ENCODE peak calls at places on chromosomes 2 and 18, in ten cellular contexts. One of them, this sample, is unnamed.

GRCh38 chr2:75246441-75247167 is 47.3 kb upstream of the TACR1 start:
- DNase-seq in stimulated activated CD4-positive, alpha-beta T cell treated with anti-CD3 and anti-CD28 coated beads, Interleukin-1b, Interleukin-23, amount 100 ng/mL, for 1 hour: no peak
- DNase-seq in HT1080: no peak
- DNase-seq in stimulated activated CD8-positive, alpha-beta memory T cell treated with anti-CD3 and anti-CD28 coated beads, Interleukin-7, amount 100 ng/mL, for 1 hour: no peak
- DNase-seq in left colon: no peak
- DNase-seq in NCI-H748 treated with DMSO at 0.1 percent for 48 hours: no peak
- DNase-seq in KBM-7: no peak
- DNase-seq in nephron progenitor cell: no peak
- DNase-seq in DMS 273 treated with DMSO at 0.1 percent for 48 hours: no peak
- DNase-seq in NCI-H1694: no peak
- DNase-seq in this sample: no peak

GRCh38 chr18:49024408-49024807 is 73.6 kb upstream of the SMAD7 start:
- DNase-seq in stimulated activated CD4-positive, alpha-beta T cell treated with anti-CD3 and anti-CD28 coated beads, Interleukin-1b, Interleukin-23, amount 100 ng/mL, for 1 hour: no peak
- DNase-seq in HT1080: no peak
- DNase-seq in stimulated activated CD8-positive, alpha-beta memory T cell treated with anti-CD3 and anti-CD28 coated beads, Interleukin-7, amount 100 ng/mL, for 1 hour: no peak
- DNase-seq in left colon: no peak
- DNase-seq in NCI-H748 treated with DMSO at 0.1 percent for 48 hours: no peak
- DNase-seq in KBM-7: no peak
- DNase-seq in nephron progenitor cell: no peak
- DNase-seq in DMS 273 treated with DMSO at 0.1 percent for 48 hours: no peak
- DNase-seq in NCI-H1694: no peak
- DNase-seq in this sample: no peak

GRCh38 chr2:240481720-240482119 is 46.3 kb downstream of the GPC1 start:
- DNase-seq in stimulated activated CD4-positive, alpha-beta T cell treated with anti-CD3 and anti-CD28 coated beads, Interleukin-1b, Interleukin-23, amount 100 ng/mL, for 1 hour: no peak
- DNase-seq in HT1080: no peak
- DNase-seq in stimulated activated CD8-positive, alpha-beta memory T cell treated with anti-CD3 and anti-CD28 coated beads, Interleukin-7, amount 100 ng/mL, for 1 hour: no peak
- DNase-seq in left colon: no peak
- DNase-seq in NCI-H748 treated with DMSO at 0.1 percent for 48 hours: no peak
- DNase-seq in KBM-7: no peak
- DNase-seq in nephron progenitor cell: no peak
- DNase-seq in DMS 273 treated with DMSO at 0.1 percent for 48 hours: no peak
- DNase-seq in NCI-H1694: no peak
- DNase-seq in this sample: no peak

GRCh38 chr2:237691200-237691907 is 64.0 kb downstream of the LRRFIP1 start:
- DNase-seq in stimulated activated CD4-positive, alpha-beta T cell treated with anti-CD3 and anti-CD28 coated beads, Interleukin-1b, Interleukin-23, amount 100 ng/mL, for 1 hour: no peak
- DNase-seq in HT1080: no peak
- DNase-seq in stimulated activated CD8-positive, alpha-beta memory T cell treated with anti-CD3 and anti-CD28 coated beads, Interleukin-7, amount 100 ng/mL, for 1 hour: no peak
- DNase-seq in left colon: peak
- DNase-seq in NCI-H748 treated with DMSO at 0.1 percent for 48 hours: no peak
- DNase-seq in KBM-7: peak
- DNase-seq in nephron progenitor cell: peak
- DNase-seq in DMS 273 treated with DMSO at 0.1 percent for 48 hours: no peak
- DNase-seq in NCI-H1694: no peak
- DNase-seq in this sample: no peak

GRCh38 chr2:74181739-74182138 is 3.1 kb upstream of the MOB1A start:
- DNase-seq in stimulated activated CD4-positive, alpha-beta T cell treated with anti-CD3 and anti-CD28 coated beads, Interleukin-1b, Interleukin-23, amount 100 ng/mL, for 1 hour: no peak
- DNase-seq in HT1080: no peak
- DNase-seq in stimulated activated CD8-positive, alpha-beta memory T cell treated with anti-CD3 and anti-CD28 coated beads, Interleukin-7, amount 100 ng/mL, for 1 hour: no peak
- DNase-seq in left colon: peak
- DNase-seq in NCI-H748 treated with DMSO at 0.1 percent for 48 hours: no peak
- DNase-seq in KBM-7: peak
- DNase-seq in nephron progenitor cell: no peak
- DNase-seq in DMS 273 treated with DMSO at 0.1 percent for 48 hours: peak
- DNase-seq in NCI-H1694: peak
- DNase-seq in this sample: no peak

GRCh38 chr2:231342111-231342711 is 53.3 kb upstream of the B3GNT7 start:
- DNase-seq in stimulated activated CD4-positive, alpha-beta T cell treated with anti-CD3 and anti-CD28 coated beads, Interleukin-1b, Interleukin-23, amount 100 ng/mL, for 1 hour: no peak
- DNase-seq in HT1080: no peak
- DNase-seq in stimulated activated CD8-positive, alpha-beta memory T cell treated with anti-CD3 and anti-CD28 coated beads, Interleukin-7, amount 100 ng/mL, for 1 hour: no peak
- DNase-seq in left colon: no peak
- DNase-seq in NCI-H748 treated with DMSO at 0.1 percent for 48 hours: no peak
- DNase-seq in KBM-7: no peak
- DNase-seq in nephron progenitor cell: no peak
- DNase-seq in DMS 273 treated with DMSO at 0.1 percent for 48 hours: no peak
- DNase-seq in NCI-H1694: no peak
- DNase-seq in this sample: no peak

GRCh38 chr2:64104944-64105343 is 39.3 kb downstream of the PELI1 start:
- DNase-seq in stimulated activated CD4-positive, alpha-beta T cell treated with anti-CD3 and anti-CD28 coated beads, Interleukin-1b, Interleukin-23, amount 100 ng/mL, for 1 hour: no peak
- DNase-seq in HT1080: no peak
- DNase-seq in stimulated activated CD8-positive, alpha-beta memory T cell treated with anti-CD3 and anti-CD28 coated beads, Interleukin-7, amount 100 ng/mL, for 1 hour: no peak
- DNase-seq in left colon: no peak
- DNase-seq in NCI-H748 treated with DMSO at 0.1 percent for 48 hours: peak
- DNase-seq in KBM-7: no peak
- DNase-seq in nephron progenitor cell: no peak
- DNase-seq in DMS 273 treated with DMSO at 0.1 percent for 48 hours: no peak
- DNase-seq in NCI-H1694: no peak
- DNase-seq in this sample: peak

GRCh38 chr2:220188031-220188430 is 560.6 kb downstream of the SLC4A3 start:
- DNase-seq in stimulated activated CD4-positive, alpha-beta T cell treated with anti-CD3 and anti-CD28 coated beads, Interleukin-1b, Interleukin-23, amount 100 ng/mL, for 1 hour: no peak
- DNase-seq in HT1080: peak
- DNase-seq in stimulated activated CD8-positive, alpha-beta memory T cell treated with anti-CD3 and anti-CD28 coated beads, Interleukin-7, amount 100 ng/mL, for 1 hour: no peak
- DNase-seq in left colon: no peak
- DNase-seq in NCI-H748 treated with DMSO at 0.1 percent for 48 hours: no peak
- DNase-seq in KBM-7: no peak
- DNase-seq in nephron progenitor cell: no peak
- DNase-seq in DMS 273 treated with DMSO at 0.1 percent for 48 hours: no peak
- DNase-seq in NCI-H1694: no peak
- DNase-seq in this sample: peak

GRCh38 chr2:227455200-227455599 is 16.8 kb upstream of the AGFG1 start:
- DNase-seq in stimulated activated CD4-positive, alpha-beta T cell treated with anti-CD3 and anti-CD28 coated beads, Interleukin-1b, Interleukin-23, amount 100 ng/mL, for 1 hour: no peak
- DNase-seq in HT1080: no peak
- DNase-seq in stimulated activated CD8-positive, alpha-beta memory T cell treated with anti-CD3 and anti-CD28 coated beads, Interleukin-7, amount 100 ng/mL, for 1 hour: no peak
- DNase-seq in left colon: no peak
- DNase-seq in NCI-H748 treated with DMSO at 0.1 percent for 48 hours: no peak
- DNase-seq in KBM-7: no peak
- DNase-seq in nephron progenitor cell: no peak
- DNase-seq in DMS 273 treated with DMSO at 0.1 percent for 48 hours: no peak
- DNase-seq in NCI-H1694: no peak
- DNase-seq in this sample: peak

GRCh38 chr2:96320326-96321229 is 4.5 kb upstream of the ITPRIPL1 start:
- DNase-seq in stimulated activated CD4-positive, alpha-beta T cell treated with anti-CD3 and anti-CD28 coated beads, Interleukin-1b, Interleukin-23, amount 100 ng/mL, for 1 hour: no peak
- DNase-seq in HT1080: no peak
- DNase-seq in stimulated activated CD8-positive, alpha-beta memory T cell treated with anti-CD3 and anti-CD28 coated beads, Interleukin-7, amount 100 ng/mL, for 1 hour: no peak
- DNase-seq in left colon: no peak
- DNase-seq in NCI-H748 treated with DMSO at 0.1 percent for 48 hours: no peak
- DNase-seq in KBM-7: no peak
- DNase-seq in nephron progenitor cell: no peak
- DNase-seq in DMS 273 treated with DMSO at 0.1 percent for 48 hours: no peak
- DNase-seq in NCI-H1694: no peak
- DNase-seq in this sample: no peak

GRCh38 chr2:230824406-230824978 is 40.2 kb upstream of the ITM2C start:
- DNase-seq in stimulated activated CD4-positive, alpha-beta T cell treated with anti-CD3 and anti-CD28 coated beads, Interleukin-1b, Interleukin-23, amount 100 ng/mL, for 1 hour: peak
- DNase-seq in HT1080: peak
- DNase-seq in stimulated activated CD8-positive, alpha-beta memory T cell treated with anti-CD3 and anti-CD28 coated beads, Interleukin-7, amount 100 ng/mL, for 1 hour: peak
- DNase-seq in left colon: peak
- DNase-seq in NCI-H748 treated with DMSO at 0.1 percent for 48 hours: peak
- DNase-seq in KBM-7: peak
- DNase-seq in nephron progenitor cell: peak
- DNase-seq in DMS 273 treated with DMSO at 0.1 percent for 48 hours: peak
- DNase-seq in NCI-H1694: peak
- DNase-seq in this sample: peak

GRCh38 chr2:159786938-159787337 is 11.1 kb downstream of the CD302 start:
- DNase-seq in stimulated activated CD4-positive, alpha-beta T cell treated with anti-CD3 and anti-CD28 coated beads, Interleukin-1b, Interleukin-23, amount 100 ng/mL, for 1 hour: no peak
- DNase-seq in HT1080: no peak
- DNase-seq in stimulated activated CD8-positive, alpha-beta memory T cell treated with anti-CD3 and anti-CD28 coated beads, Interleukin-7, amount 100 ng/mL, for 1 hour: no peak
- DNase-seq in left colon: no peak
- DNase-seq in NCI-H748 treated with DMSO at 0.1 percent for 48 hours: no peak
- DNase-seq in KBM-7: no peak
- DNase-seq in nephron progenitor cell: no peak
- DNase-seq in DMS 273 treated with DMSO at 0.1 percent for 48 hours: no peak
- DNase-seq in NCI-H1694: no peak
- DNase-seq in this sample: no peak

GRCh38 chr2:10361220-10361588 is 58.5 kb downstream of the HPCAL1 start:
- DNase-seq in stimulated activated CD4-positive, alpha-beta T cell treated with anti-CD3 and anti-CD28 coated beads, Interleukin-1b, Interleukin-23, amount 100 ng/mL, for 1 hour: no peak
- DNase-seq in HT1080: no peak
- DNase-seq in stimulated activated CD8-positive, alpha-beta memory T cell treated with anti-CD3 and anti-CD28 coated beads, Interleukin-7, amount 100 ng/mL, for 1 hour: no peak
- DNase-seq in left colon: no peak
- DNase-seq in NCI-H748 treated with DMSO at 0.1 percent for 48 hours: no peak
- DNase-seq in KBM-7: no peak
- DNase-seq in nephron progenitor cell: no peak
- DNase-seq in DMS 273 treated with DMSO at 0.1 percent for 48 hours: no peak
- DNase-seq in NCI-H1694: peak
- DNase-seq in this sample: peak

GRCh38 chr2:11945139-11946126 is 199.0 kb downstream of the LPIN1 start:
- DNase-seq in stimulated activated CD4-positive, alpha-beta T cell treated with anti-CD3 and anti-CD28 coated beads, Interleukin-1b, Interleukin-23, amount 100 ng/mL, for 1 hour: no peak
- DNase-seq in HT1080: peak
- DNase-seq in stimulated activated CD8-positive, alpha-beta memory T cell treated with anti-CD3 and anti-CD28 coated beads, Interleukin-7, amount 100 ng/mL, for 1 hour: no peak
- DNase-seq in left colon: no peak
- DNase-seq in NCI-H748 treated with DMSO at 0.1 percent for 48 hours: no peak
- DNase-seq in KBM-7: no peak
- DNase-seq in nephron progenitor cell: no peak
- DNase-seq in DMS 273 treated with DMSO at 0.1 percent for 48 hours: no peak
- DNase-seq in NCI-H1694: no peak
- DNase-seq in this sample: peak

GRCh38 chr2:62432407-62432806 is 73.6 kb downstream of the TMEM17 start:
- DNase-seq in stimulated activated CD4-positive, alpha-beta T cell treated with anti-CD3 and anti-CD28 coated beads, Interleukin-1b, Interleukin-23, amount 100 ng/mL, for 1 hour: no peak
- DNase-seq in HT1080: no peak
- DNase-seq in stimulated activated CD8-positive, alpha-beta memory T cell treated with anti-CD3 and anti-CD28 coated beads, Interleukin-7, amount 100 ng/mL, for 1 hour: no peak
- DNase-seq in left colon: no peak
- DNase-seq in NCI-H748 treated with DMSO at 0.1 percent for 48 hours: no peak
- DNase-seq in KBM-7: no peak
- DNase-seq in nephron progenitor cell: no peak
- DNase-seq in DMS 273 treated with DMSO at 0.1 percent for 48 hours: no peak
- DNase-seq in NCI-H1694: no peak
- DNase-seq in this sample: no peak

This sample was measured in kidney tubule cell.